ENCODE peak calls at places on chromosomes 1 and 21, in nine cellular contexts. One of them, this sample, is unnamed.

GRCh38 chr1:227002531-227003049 is 62.5 kb downstream of the COQ8A start:
- DNase-seq in IMR-90: no peak
- DNase-seq in lower leg skin: no peak
- DNase-seq in right lobe of liver: no peak
- DNase-seq in body of pancreas: no peak
- DNase-seq in HCT116: no peak
- DNase-seq in Peyer's patch: no peak
- DNase-seq in breast epithelium: no peak
- DNase-seq in esophagus muscularis mucosa: no peak
- DNase-seq in this sample: no peak

GRCh38 chr21:41663805-41664788 is 102.8 kb downstream of the RIPK4 start:
- DNase-seq in right lobe of liver: no peak
- DNase-seq in Peyer's patch: peak
- DNase-seq in body of pancreas: peak
- DNase-seq in IMR-90: peak
- DNase-seq in HCT116: no peak
- DNase-seq in esophagus muscularis mucosa: no peak
- DNase-seq in lower leg skin: peak
- DNase-seq in breast epithelium: peak
- DNase-seq in this sample: no peak

GRCh38 chr1:25197235-25197930 is 34.9 kb downstream of the SYF2 start:
- DNase-seq in breast epithelium: no peak
- DNase-seq in body of pancreas: no peak
- DNase-seq in IMR-90: no peak
- DNase-seq in HCT116: no peak
- DNase-seq in right lobe of liver: no peak
- DNase-seq in lower leg skin: no peak
- DNase-seq in Peyer's patch: no peak
- DNase-seq in esophagus muscularis mucosa: no peak
- DNase-seq in this sample: no peak

GRCh38 chr1:37633950-37634553 is 640 bp downstream of the RSPO1 start:
- DNase-seq in IMR-90: no peak
- DNase-seq in HCT116: no peak
- DNase-seq in right lobe of liver: no peak
- DNase-seq in breast epithelium: no peak
- DNase-seq in body of pancreas: no peak
- DNase-seq in esophagus muscularis mucosa: no peak
- DNase-seq in Peyer's patch: no peak
- DNase-seq in lower leg skin: no peak
- DNase-seq in this sample: no peak

GRCh38 chr21:32021319-32022027 is 148.7 kb downstream of the HUNK start:
- DNase-seq in body of pancreas: peak
- DNase-seq in lower leg skin: no peak
- DNase-seq in HCT116: no peak
- DNase-seq in IMR-90: no peak
- DNase-seq in breast epithelium: peak
- DNase-seq in esophagus muscularis mucosa: no peak
- DNase-seq in Peyer's patch: no peak
- DNase-seq in right lobe of liver: no peak
- DNase-seq in this sample: peak

GRCh38 chr1:198549863-198550262 is 9.4 kb upstream of the ATP6V1G3 start:
- DNase-seq in breast epithelium: no peak
- DNase-seq in HCT116: no peak
- DNase-seq in esophagus muscularis mucosa: no peak
- DNase-seq in right lobe of liver: no peak
- DNase-seq in lower leg skin: no peak
- DNase-seq in Peyer's patch: no peak
- DNase-seq in IMR-90: no peak
- DNase-seq in body of pancreas: no peak
- DNase-seq in this sample: no peak

GRCh38 chr21:29192999-29193563 is 62.6 kb downstream of the MAP3K7CL start:
- DNase-seq in HCT116: no peak
- DNase-seq in IMR-90: no peak
- DNase-seq in esophagus muscularis mucosa: no peak
- DNase-seq in body of pancreas: no peak
- DNase-seq in Peyer's patch: no peak
- DNase-seq in lower leg skin: no peak
- DNase-seq in breast epithelium: no peak
- DNase-seq in right lobe of liver: no peak
- DNase-seq in this sample: no peak

GRCh38 chr1:164716992-164717703 is 158.2 kb downstream of the PBX1 start:
- DNase-seq in right lobe of liver: no peak
- DNase-seq in HCT116: no peak
- DNase-seq in IMR-90: peak
- DNase-seq in Peyer's patch: no peak
- DNase-seq in breast epithelium: no peak
- DNase-seq in body of pancreas: no peak
- DNase-seq in lower leg skin: no peak
- DNase-seq in esophagus muscularis mucosa: no peak
- DNase-seq in this sample: no peak

DNA sequence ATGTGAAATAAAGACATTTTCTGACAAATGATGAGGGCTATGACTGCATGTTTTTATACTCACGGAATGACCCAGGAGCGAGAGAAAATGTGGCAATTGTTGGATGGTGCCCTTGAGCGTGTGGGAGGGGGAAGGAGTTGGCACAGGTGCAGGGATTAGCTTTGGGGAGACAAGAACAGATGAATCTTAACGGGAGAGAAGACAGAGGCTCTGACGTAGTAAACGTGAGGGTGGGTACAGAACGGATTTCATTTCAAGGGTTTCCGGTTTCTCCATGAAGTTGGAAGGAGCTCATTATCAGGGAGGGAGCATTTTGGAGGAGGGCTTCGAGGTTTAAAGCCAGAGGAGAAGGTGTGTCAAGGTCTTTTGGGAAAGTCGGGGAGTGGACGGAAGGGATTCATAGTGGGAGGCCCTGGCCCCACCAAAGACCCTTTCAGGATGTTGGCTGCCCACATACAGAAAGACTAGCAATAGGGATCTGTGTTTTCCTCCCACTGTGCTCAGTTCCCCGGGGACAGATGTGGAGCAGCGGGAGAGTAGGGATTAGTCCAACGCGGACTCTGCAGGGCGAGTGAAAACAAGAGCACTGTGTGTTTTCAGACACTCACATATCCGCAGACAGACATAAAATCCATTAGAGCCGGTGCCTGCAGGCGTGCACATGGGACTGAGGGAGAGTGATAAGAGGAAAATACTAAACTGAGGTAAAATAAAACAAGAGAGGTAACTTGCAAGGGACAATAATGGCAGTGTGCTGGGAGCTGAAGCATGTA is 584.1 kb downstream of the AJAP1 start:
- DNase-seq in Peyer's patch: no peak
- DNase-seq in IMR-90: no peak
- DNase-seq in esophagus muscularis mucosa: no peak
- DNase-seq in right lobe of liver: no peak
- DNase-seq in breast epithelium: no peak
- DNase-seq in body of pancreas: no peak
- DNase-seq in lower leg skin: peak
- DNase-seq in HCT116: no peak
- DNase-seq in this sample: no peak
- TF ChIP-seq POLR2A in Peyer's patch: no peak
- TF ChIP-seq POLR2A in IMR-90: no peak
- TF ChIP-seq POLR2A in esophagus muscularis mucosa: no peak
- TF ChIP-seq POLR2A in right lobe of liver: no peak
- TF ChIP-seq POLR2A in breast epithelium: no peak
- TF ChIP-seq POLR2A in body of pancreas: no peak
- TF ChIP-seq POLR2A in lower leg skin: no peak
- TF ChIP-seq POLR2A in HCT116: no peak
- TF ChIP-seq POLR2A in this sample: no peak

DNA sequence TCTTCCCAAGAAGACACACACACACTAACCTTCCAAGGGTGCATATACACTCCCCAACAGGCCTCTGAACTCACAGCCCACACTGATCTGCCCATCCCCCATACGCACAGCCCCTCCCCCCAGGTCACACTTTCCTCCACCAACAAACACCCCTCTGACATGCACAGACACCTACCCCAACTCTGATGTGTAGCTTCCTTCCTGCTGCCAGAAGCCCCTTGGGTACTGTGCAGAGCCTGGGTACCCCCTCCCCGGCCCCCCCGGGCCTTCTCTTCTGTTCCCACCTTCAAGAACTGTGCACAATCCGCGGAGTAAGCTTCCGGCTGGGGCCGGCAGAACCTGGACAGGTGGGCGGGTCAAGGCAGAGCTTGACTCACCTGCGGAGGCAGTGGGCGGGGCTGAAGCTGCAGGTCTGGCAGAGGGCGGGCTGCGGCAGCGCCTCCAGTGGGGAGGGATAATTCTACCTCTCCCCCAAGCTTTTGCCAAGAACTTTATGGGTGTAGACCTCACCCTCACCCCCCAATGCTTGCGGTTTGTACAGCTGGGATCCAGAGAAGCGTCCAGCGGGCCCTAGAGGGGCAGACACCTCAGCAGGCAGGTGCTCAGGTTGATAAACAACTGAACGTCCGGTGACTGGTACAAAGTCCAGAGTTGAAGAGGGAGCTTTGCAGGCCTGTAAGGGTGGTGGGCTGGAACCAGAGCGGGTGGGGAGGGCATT is at the start of gene C1orf210:
- DNase-seq in body of pancreas: peak
- DNase-seq in Peyer's patch: peak
- DNase-seq in esophagus muscularis mucosa: no peak
- DNase-seq in right lobe of liver: peak
- DNase-seq in HCT116: peak
- DNase-seq in breast epithelium: peak
- DNase-seq in IMR-90: no peak
- DNase-seq in lower leg skin: peak
- DNase-seq in this sample: no peak
- TF ChIP-seq CTCF in body of pancreas: peak
- TF ChIP-seq CTCF in Peyer's patch: peak
- TF ChIP-seq CTCF in esophagus muscularis mucosa: no peak
- TF ChIP-seq CTCF in right lobe of liver: peak
- TF ChIP-seq CTCF in HCT116: no peak
- TF ChIP-seq CTCF in breast epithelium: peak
- TF ChIP-seq CTCF in IMR-90: no peak
- TF ChIP-seq CTCF in lower leg skin: no peak
- TF ChIP-seq CTCF in this sample: no peak

GRCh38 chr1:212607206-212607923 is 1.2 kb upstream of the ATF3 start:
- DNase-seq in lower leg skin: peak
- DNase-seq in Peyer's patch: peak
- DNase-seq in HCT116: no peak
- DNase-seq in breast epithelium: no peak
- DNase-seq in right lobe of liver: peak
- DNase-seq in IMR-90: no peak
- DNase-seq in esophagus muscularis mucosa: no peak
- DNase-seq in body of pancreas: peak
- DNase-seq in this sample: peak

GRCh38 chr1:212606042-212606733 is 2.4 kb upstream of the ATF3 start:
- DNase-seq in body of pancreas: no peak
- DNase-seq in esophagus muscularis mucosa: no peak
- DNase-seq in IMR-90: no peak
- DNase-seq in Peyer's patch: no peak
- DNase-seq in breast epithelium: no peak
- DNase-seq in lower leg skin: no peak
- DNase-seq in HCT116: no peak
- DNase-seq in right lobe of liver: no peak
- DNase-seq in this sample: no peak

GRCh38 chr1:212605441-212605976 is 3.1 kb upstream of the ATF3 start:
- DNase-seq in breast epithelium: no peak
- DNase-seq in body of pancreas: no peak
- DNase-seq in lower leg skin: no peak
- DNase-seq in esophagus muscularis mucosa: no peak
- DNase-seq in Peyer's patch: no peak
- DNase-seq in IMR-90: no peak
- DNase-seq in right lobe of liver: no peak
- DNase-seq in HCT116: no peak
- DNase-seq in this sample: no peak

GRCh38 chr1:212607924-212608208 is 695 bp upstream of the ATF3 start:
- DNase-seq in breast epithelium: peak
- DNase-seq in lower leg skin: no peak
- DNase-seq in IMR-90: no peak
- DNase-seq in Peyer's patch: no peak
- DNase-seq in HCT116: no peak
- DNase-seq in body of pancreas: no peak
- DNase-seq in right lobe of liver: no peak
- DNase-seq in esophagus muscularis mucosa: no peak
- DNase-seq in this sample: no peak

GRCh38 chr1:212606734-212607205 is 1.8 kb upstream of the ATF3 start:
- DNase-seq in body of pancreas: peak
- DNase-seq in lower leg skin: peak
- DNase-seq in esophagus muscularis mucosa: no peak
- DNase-seq in breast epithelium: peak
- DNase-seq in IMR-90: no peak
- DNase-seq in HCT116: no peak
- DNase-seq in right lobe of liver: peak
- DNase-seq in Peyer's patch: peak
- DNase-seq in this sample: peak
- TF ChIP-seq POLR2A in body of pancreas: peak
- TF ChIP-seq POLR2A in lower leg skin: peak
- TF ChIP-seq POLR2A in esophagus muscularis mucosa: peak
- TF ChIP-seq POLR2A in breast epithelium: peak
- TF ChIP-seq POLR2A in IMR-90: no peak
- TF ChIP-seq POLR2A in HCT116: no peak
- TF ChIP-seq POLR2A in right lobe of liver: peak
- TF ChIP-seq POLR2A in Peyer's patch: peak
- TF ChIP-seq POLR2A in this sample: peak

GRCh38 chr1:232174306-232174705 is 455.6 kb downstream of the SIPA1L2 start:
- DNase-seq in breast epithelium: no peak
- DNase-seq in Peyer's patch: no peak
- DNase-seq in body of pancreas: no peak
- DNase-seq in HCT116: no peak
- DNase-seq in lower leg skin: no peak
- DNase-seq in IMR-90: no peak
- DNase-seq in esophagus muscularis mucosa: peak
- DNase-seq in right lobe of liver: no peak
- DNase-seq in this sample: no peak

GRCh38 chr1:232172556-232172955 is 457.4 kb downstream of the SIPA1L2 start:
- DNase-seq in Peyer's patch: no peak
- DNase-seq in right lobe of liver: no peak
- DNase-seq in HCT116: no peak
- DNase-seq in breast epithelium: no peak
- DNase-seq in body of pancreas: no peak
- DNase-seq in esophagus muscularis mucosa: no peak
- DNase-seq in lower leg skin: no peak
- DNase-seq in IMR-90: no peak
- DNase-seq in this sample: no peak

GRCh38 chr1:232169436-232169835 is 460.5 kb downstream of the SIPA1L2 start:
- DNase-seq in body of pancreas: no peak
- DNase-seq in right lobe of liver: no peak
- DNase-seq in esophagus muscularis mucosa: peak
- DNase-seq in breast epithelium: no peak
- DNase-seq in HCT116: no peak
- DNase-seq in IMR-90: no peak
- DNase-seq in Peyer's patch: no peak
- DNase-seq in lower leg skin: no peak
- DNase-seq in this sample: no peak

GRCh38 chr1:232168513-232168912 is 461.4 kb downstream of the SIPA1L2 start:
- DNase-seq in Peyer's patch: no peak
- DNase-seq in body of pancreas: no peak
- DNase-seq in breast epithelium: no peak
- DNase-seq in IMR-90: no peak
- DNase-seq in esophagus muscularis mucosa: peak
- DNase-seq in HCT116: no peak
- DNase-seq in lower leg skin: no peak
- DNase-seq in right lobe of liver: no peak
- DNase-seq in this sample: no peak

DNA sequence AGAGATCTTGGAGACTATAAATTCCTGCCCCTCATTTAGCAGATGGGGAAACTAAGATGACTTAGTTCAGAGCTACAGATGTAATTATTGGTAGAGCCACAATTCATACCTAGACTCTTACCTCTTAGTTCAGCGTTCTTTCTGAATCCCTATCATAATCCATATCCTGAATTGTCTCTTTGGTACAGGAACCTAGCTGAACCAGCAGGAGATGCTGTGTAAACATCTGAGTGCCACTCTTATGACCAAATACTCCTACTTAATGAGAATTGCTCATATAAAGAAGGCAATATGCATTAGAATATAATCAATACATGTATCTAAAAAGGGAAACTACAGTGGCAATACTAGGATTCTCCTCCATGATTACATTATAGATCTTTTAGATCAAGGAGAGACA is 459.0 kb downstream of the SIPA1L2 start:
- DNase-seq in body of pancreas: no peak
- DNase-seq in HCT116: no peak
- DNase-seq in IMR-90: no peak
- DNase-seq in Peyer's patch: no peak
- DNase-seq in right lobe of liver: no peak
- DNase-seq in lower leg skin: no peak
- DNase-seq in breast epithelium: no peak
- DNase-seq in esophagus muscularis mucosa: no peak
- DNase-seq in this sample: no peak
- TF ChIP-seq CTCF in body of pancreas: no peak
- TF ChIP-seq CTCF in HCT116: no peak
- TF ChIP-seq CTCF in IMR-90: peak
- TF ChIP-seq CTCF in Peyer's patch: peak
- TF ChIP-seq CTCF in right lobe of liver: no peak
- TF ChIP-seq CTCF in lower leg skin: no peak
- TF ChIP-seq CTCF in breast epithelium: no peak
- TF ChIP-seq CTCF in esophagus muscularis mucosa: no peak
- TF ChIP-seq CTCF in this sample: no peak

This sample was measured in uterus.